ENCODE peak calls at places on chromosome 19, in six cellular contexts. A, S, Y, M, L and K are unnamed samples.

GRCh38 chr19:38266070-38266469 is 1.7 kb downstream of the SPINT2 start:
- DNase-seq in A (no peak), S (no peak), Y (peak; percentile 65), M (no peak), L (no peak), K (no peak)

GRCh38 chr19:15025237-15025636 is 24.0 kb upstream of the CASP14 start:
- DNase-seq in A (no peak), S (no peak), Y (no peak), M (peak; percentile 17), L (no peak), K (no peak)

GRCh38 chr19:49441210-49441959 is at the start of gene SLC17A7:
- DNase-seq in A (peak; percentile 82), S (no peak), Y (peak; percentile 63), M (peak; percentile 82), L (no peak), K (peak; percentile 70)

GRCh38 chr19:45439569-45440258 is 16.0 kb upstream of the ERCC1 start:
- DNase-seq in A (peak; percentile 95), S (peak; percentile 72), Y (peak; percentile 89), M (peak; percentile 85), L (peak; percentile 81), K (peak; percentile 82)

GRCh38 chr19:41114132-41114531 is at the start of gene CYP2F1:
- DNase-seq in A (peak; percentile 15), S (no peak), Y (no peak), M (no peak), L (no peak), K (no peak)

GRCh38 chr19:19591133-19591825 is 27.2 kb downstream of the PBX4 start:
- DNase-seq in A (no peak), S (peak; percentile 99), Y (no peak), M (peak; percentile 16), L (no peak), K (peak; percentile 68)

GRCh38 chr19:52428937-52429336 is at the start of gene ZNF534:
- DNase-seq in A (no peak), S (no peak), Y (no peak), M (no peak), L (no peak), K (no peak)

GRCh38 chr19:10021863-10022262 is 8.6 kb downstream of the RDH8 start:
- DNase-seq in A (no peak), S (peak; percentile 26), Y (no peak), M (no peak), L (no peak), K (no peak)

GRCh38 chr19:7450243-7451223 is 38.3 kb downstream of the PEX11G start:
- DNase-seq in A (no peak), S (peak; percentile 63), Y (no peak), M (no peak), L (no peak), K (no peak)

GRCh38 chr19:16018106-16018755 is 58.1 kb upstream of the TPM4 start:
- DNase-seq in A (no peak), S (no peak), Y (no peak), M (no peak), L (no peak), K (peak; percentile 54)

GRCh38 chr19:10503002-10503789 is at the start of gene KEAP1:
- DNase-seq in A (peak; percentile 72), S (no peak), Y (peak; percentile 78), M (peak; percentile 71), L (peak; percentile 68), K (peak; percentile 87)

GRCh38 chr19:39692822-39693221 is 11.5 kb upstream of the LGALS14 start:
- DNase-seq in A (no peak), S (no peak), Y (no peak), M (no peak), L (no peak), K (no peak)

GRCh38 chr19:6250024-6250605 is 29.7 kb downstream of the MLLT1 start:
- DNase-seq in A (no peak), S (peak; percentile 80), Y (no peak), M (no peak), L (no peak), K (no peak)

GRCh38 chr19:31943305-31943704 is 402.1 kb upstream of the ZNF507 start:
- DNase-seq in A (no peak), S (no peak), Y (no peak), M (no peak), L (no peak), K (no peak)

GRCh38 chr19:11171144-11171543 is 15.6 kb upstream of the SPC24 start:
- DNase-seq in A (peak; percentile 86), S (no peak), Y (no peak), M (no peak), L (no peak), K (no peak)

GRCh38 chr19:7349961-7350711 is 1.4 kb downstream of the ARHGEF18 start:
- DNase-seq in A (peak; percentile 43), S (no peak), Y (peak; percentile 48), M (no peak), L (no peak), K (no peak)

GRCh38 chr19:16327911-16328823 is 3.5 kb downstream of the KLF2 start:
- DNase-seq in A (peak; percentile 94), S (peak; percentile 86), Y (peak; percentile 46), M (no peak), L (no peak), K (peak; percentile 91)

GRCh38 chr19:1140673-1141072 is 33.4 kb downstream of the SBNO2 start:
- DNase-seq in A (no peak), S (no peak), Y (no peak), M (no peak), L (no peak), K (no peak)

GRCh38 chr19:5578094-5578846 is 10.5 kb upstream of the TINCR start:
- DNase-seq in A (no peak), S (peak; percentile 38), Y (peak; percentile 81), M (peak; percentile 87), L (peak; percentile 74), K (peak; percentile 67)

GRCh38 chr19:23908165-23908564 is 6.5 kb upstream of the ZNF726 start:
- DNase-seq in A (no peak), S (no peak), Y (no peak), M (no peak), L (no peak), K (no peak)

GRCh38 chr19:48795055-48795854 is 15.6 kb downstream of the BCAT2 start:
- DNase-seq in A (peak; percentile 97), S (peak; percentile 92), Y (peak; percentile 91), M (peak; percentile 57), L (peak; percentile 91), K (peak; percentile 92)

GRCh38 chr19:57088125-57088524 is 31.7 kb upstream of the USP29 start:
- DNase-seq in A (no peak), S (no peak), Y (no peak), M (no peak), L (no peak), K (no peak)
- H3K9me3 ChIP-seq in A (peaks cover 4% of the 10 kb centered on the region), S (peaks cover 26% of the 10 kb centered on the region), Y (peaks cover 51% of the 10 kb centered on the region), M (no peaks in the 10 kb centered on the region), L (no peaks in the 10 kb centered on the region), K (no peaks in the 10 kb centered on the region)

DNA sequence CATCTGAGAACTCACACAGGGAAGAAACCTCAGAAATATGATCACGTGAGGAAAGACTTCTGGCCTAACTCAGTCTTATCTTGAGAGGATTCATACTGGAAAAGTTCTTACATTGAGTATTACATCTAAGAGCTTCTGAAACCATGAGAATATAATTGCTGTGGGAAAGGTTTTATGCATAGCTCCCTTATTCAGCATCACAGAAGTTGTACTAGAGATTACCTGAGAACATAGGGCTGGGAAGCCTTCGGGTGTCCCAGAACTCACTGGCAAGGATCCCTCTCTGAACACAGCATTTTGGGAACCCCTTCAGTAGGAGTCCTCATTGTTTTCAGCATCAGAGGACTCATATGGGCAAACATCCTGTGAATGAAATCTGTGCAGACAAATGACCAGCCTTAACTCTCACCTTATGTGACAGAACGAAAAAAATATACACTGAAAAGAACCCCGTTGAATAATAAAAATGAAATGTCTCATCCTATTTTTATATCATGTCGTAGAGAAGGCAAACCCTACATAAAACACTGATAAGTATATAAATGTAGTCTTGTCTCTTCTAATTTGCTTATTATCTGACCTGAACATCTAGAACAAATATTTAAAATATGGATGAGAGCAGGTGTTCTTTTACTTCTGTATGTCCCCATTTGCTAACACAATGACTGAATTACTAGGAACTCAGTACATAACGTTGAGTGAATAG is 14.2 kb downstream of the ZNF274 start:
- DNase-seq in A (no peak), S (peak; percentile 13), Y (no peak), M (no peak), L (no peak), K (no peak)
- H3K9me3 ChIP-seq in A (peaks cover 99% of the 10 kb centered on the region), S (peaks cover 88% of the 10 kb centered on the region), Y (peaks cover 100% of the 10 kb centered on the region), M (peaks cover 52% of the 10 kb centered on the region), L (peaks cover 6% of the 10 kb centered on the region), K (peaks cover 31% of the 10 kb centered on the region)

DNA sequence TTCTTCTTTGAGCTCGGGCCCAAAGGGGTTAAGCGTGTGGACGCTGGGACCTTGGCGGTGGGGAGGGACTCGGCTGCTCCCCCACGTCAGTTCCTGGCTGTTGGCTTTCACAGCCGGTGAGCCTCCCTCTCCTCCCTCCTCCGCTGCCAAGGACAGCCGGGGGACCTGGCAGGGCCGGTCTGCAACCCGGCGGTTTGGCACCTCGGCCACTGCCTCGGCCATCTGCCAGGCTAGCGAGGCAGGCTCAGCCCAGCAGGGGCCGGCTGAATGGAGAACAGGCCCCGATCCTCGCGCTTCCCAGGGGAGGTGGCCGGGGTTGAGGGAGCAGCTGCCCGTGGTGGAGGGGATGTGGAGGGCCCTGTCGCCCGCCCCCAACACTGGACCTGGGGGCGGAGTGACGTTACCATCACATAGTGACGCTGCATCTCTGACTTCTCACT is 5.0 kb downstream of the TLE5 start:
- DNase-seq in A (peak; percentile 95), S (no peak), Y (peak; percentile 66), M (no peak), L (peak; percentile 99), K (peak; percentile 90)
- H3K9me3 ChIP-seq in A (no peaks in the 10 kb centered on the region), S (no peaks in the 10 kb centered on the region), Y (no peaks in the 10 kb centered on the region), M (no peaks in the 10 kb centered on the region), L (no peaks in the 10 kb centered on the region), K (no peaks in the 10 kb centered on the region)

GRCh38 chr19:30037835-30038234 is 95.8 kb downstream of the URI1 start:
- DNase-seq in A (no peak), S (no peak), Y (no peak), M (no peak), L (no peak), K (no peak)

GRCh38 chr19:30028992-30029343 is 86.9 kb downstream of the URI1 start:
- DNase-seq in A (no peak), S (no peak), Y (no peak), M (no peak), L (no peak), K (no peak)

GRCh38 chr19:30029721-30030510 is 87.9 kb downstream of the URI1 start:
- DNase-seq in A (no peak), S (peak; percentile 56), Y (no peak), M (peak; percentile 56), L (no peak), K (no peak)

GRCh38 chr19:30036154-30037129 is 94.4 kb downstream of the URI1 start:
- DNase-seq in A (no peak), S (peak; percentile 26), Y (no peak), M (no peak), L (no peak), K (no peak)

GRCh38 chr19:30034321-30034720 is 92.3 kb downstream of the URI1 start:
- DNase-seq in A (no peak), S (no peak), Y (no peak), M (no peak), L (no peak), K (no peak)
- H3K9me3 ChIP-seq in A (peaks cover 4% of the 10 kb centered on the region), S (no peaks in the 10 kb centered on the region), Y (no peaks in the 10 kb centered on the region), M (no peaks in the 10 kb centered on the region), L (no peaks in the 10 kb centered on the region), K (no peaks in the 10 kb centered on the region)

GRCh38 chr19:13441810-13442512 is 64.3 kb downstream of the CACNA1A start:
- DNase-seq in A (no peak), S (peak; percentile 51), Y (peak; percentile 29), M (peak; percentile 69), L (peak; percentile 20), K (no peak)
- H3K9me3 ChIP-seq in A (no peaks in the 10 kb centered on the region), S (no peaks in the 10 kb centered on the region), Y (no peaks in the 10 kb centered on the region), M (no peaks in the 10 kb centered on the region), L (no peaks in the 10 kb centered on the region), K (no peaks in the 10 kb centered on the region)